ENCODE peak calls at places on chromosomes 16 and 17, in nine cellular contexts. J is NCI-H2081; X is EL; N is fibroblast of the aortic adventitia; I is HepG2; S is stimulated activated CD8-positive, alpha-beta memory T cell treated with anti-CD3 and anti-CD28 coated beads, Interleukin-4, amount 100 ng/mL, for 4 hours; W is iris pigment epithelial cell; G is right atrium auricular region; D is T-cell. A is an unnamed sample.

GRCh38 chr17:2963332-2964027 is 99.9 kb downstream of the OR1D5 start:
- DNase-seq in J (no peak), S (no peak), I (no peak), D (no peak), N (no peak), X (no peak), W (no peak), G (no peak), A (no peak)

GRCh38 chr16:17748005-17748719 is 277.4 kb upstream of the XYLT1 start:
- DNase-seq in D (no peak), J (no peak), I (no peak), W (no peak), S (no peak), X (no peak), N (no peak), G (no peak), A (no peak)

GRCh38 chr17:3843935-3844516 is 2.0 kb downstream of the NCBP3 start:
- DNase-seq in W (peak), X (peak), G (no peak), I (peak), D (peak), S (peak), N (peak), J (peak), A (peak)

GRCh38 chr17:64658931-64659330 is 3.2 kb downstream of the SMURF2 start:
- DNase-seq in X (peak), G (no peak), N (peak), J (no peak), I (no peak), S (no peak), D (no peak), W (peak), A (no peak)

GRCh38 chr17:32815460-32815859 is 61.5 kb downstream of the MYO1D start:
- DNase-seq in J (no peak), S (no peak), I (no peak), W (no peak), N (no peak), X (no peak), D (no peak), G (no peak), A (no peak)

GRCh38 chr16:89089142-89089541 is 4.5 kb upstream of the ACSF3 start:
- DNase-seq in D (no peak), J (no peak), X (no peak), G (no peak), S (no peak), W (no peak), I (no peak), N (no peak), A (no peak)

GRCh38 chr16:48231675-48232214 is 12.4 kb upstream of the LONP2 start:
- DNase-seq in G (no peak), X (peak), N (peak), S (no peak), J (no peak), I (peak), D (no peak), W (peak), A (peak)

GRCh38 chr16:49876716-49877129 is 20.8 kb upstream of the ZNF423 start:
- DNase-seq in G (peak), D (no peak), J (no peak), N (no peak), W (no peak), I (no peak), X (peak), S (no peak), A (no peak)

GRCh38 chr16:17199135-17199534 is 271.6 kb downstream of the XYLT1 start:
- DNase-seq in J (no peak), S (no peak), W (no peak), G (no peak), N (no peak), I (no peak), X (no peak), D (no peak), A (no peak)

GRCh38 chr17:75616521-75617122 is 16.6 kb upstream of the SMIM5 start:
- DNase-seq in D (no peak), W (no peak), N (no peak), X (no peak), S (no peak), I (no peak), J (no peak), G (no peak), A (no peak)

GRCh38 chr16:11224894-11225676 is 30.9 kb downstream of the SOCS1 start:
- DNase-seq in X (no peak), J (no peak), W (peak), D (peak), S (peak), G (no peak), I (no peak), N (no peak), A (no peak)

GRCh38 chr17:28540231-28540630 is 12.2 kb downstream of the UNC119 start:
- DNase-seq in G (no peak), X (no peak), S (no peak), W (no peak), J (no peak), I (no peak), N (no peak), D (no peak), A (no peak)

GRCh38 chr17:49183341-49183740 is 27.0 kb downstream of the GNGT2 start:
- DNase-seq in D (no peak), S (no peak), X (no peak), N (no peak), I (no peak), J (no peak), G (no peak), W (no peak), A (no peak)

GRCh38 chr17:78992542-78993212 is 13.0 kb upstream of the LGALS3BP start:
- DNase-seq in D (no peak), X (no peak), N (no peak), G (no peak), J (no peak), I (no peak), S (no peak), W (no peak), A (no peak)

GRCh38 chr16:82630219-82630618 is 3.5 kb downstream of the CDH13 start:
- DNase-seq in W (peak), J (no peak), D (no peak), X (peak), I (no peak), G (no peak), N (peak), S (no peak), A (no peak)

GRCh38 chr17:41785091-41785875 is 1.2 kb downstream of the JUP start:
- DNase-seq in I (no peak), N (no peak), W (peak), D (no peak), G (no peak), X (no peak), S (no peak), J (no peak), A (no peak)

GRCh38 chr16:87965973-87966667 is 14.9 kb downstream of the BANP start:
- DNase-seq in D (no peak), S (no peak), N (peak), J (no peak), G (no peak), I (no peak), X (no peak), W (peak), A (no peak)